ENCODE peak calls at places on chromosomes 7 and 10, in nine cellular contexts. J, M, T, F, O, Z, R, X and G are unnamed samples. For H3K4me1, the result is how much of the 10 kb centered on the place peaks cover.

GRCh38 chr10:131841131-131841661 is 59.6 kb upstream of the PPP2R2D start:
- DNase-seq in J (peak), M (no peak), T (no peak), F (peak), O (no peak), Z (peak), R (no peak), X (peak), G (no peak)

GRCh38 chr7:130365511-130366441 is 14.5 kb upstream of the CPA1 start:
- DNase-seq in J (no peak), M (peak), T (no peak), F (peak), O (no peak), Z (peak), R (no peak), X (no peak), G (no peak)

GRCh38 chr10:69802424-69803161 is 887 bp downstream of the COL13A1 start:
- DNase-seq in J (peak), M (peak), T (peak), F (peak), O (no peak), Z (peak), R (no peak), X (peak), G (no peak)

GRCh38 chr7:78529392-78529791 is 730.8 kb downstream of the PHTF2 start:
- DNase-seq in J (no peak), M (peak), T (no peak), F (no peak), O (no peak), Z (no peak), R (no peak), X (no peak), G (no peak)

GRCh38 chr7:2138146-2138765 is 94.5 kb downstream of the MAD1L1 start:
- DNase-seq in J (no peak), M (no peak), T (no peak), F (no peak), O (no peak), Z (no peak), R (no peak), X (no peak), G (no peak)

GRCh38 chr10:119479048-119479394 is 63.5 kb downstream of the RGS10 start:
- DNase-seq in J (no peak), M (no peak), T (no peak), F (no peak), O (peak), Z (no peak), R (no peak), X (no peak), G (no peak)

GRCh38 chr7:25758559-25758958 is 393.4 kb upstream of the NFE2L3 start:
- DNase-seq in J (no peak), M (no peak), T (no peak), F (no peak), O (no peak), Z (no peak), R (no peak), X (peak), G (no peak)

GRCh38 chr7:127666602-127667001 is 14.6 kb downstream of the SND1 start:
- DNase-seq in J (no peak), M (no peak), T (no peak), F (no peak), O (no peak), Z (no peak), R (no peak), X (no peak), G (no peak)

GRCh38 chr7:34260282-34260681 is 354.9 kb downstream of the BMPER start:
- DNase-seq in J (no peak), M (peak), T (no peak), F (no peak), O (no peak), Z (no peak), R (no peak), X (no peak), G (no peak)

DNA sequence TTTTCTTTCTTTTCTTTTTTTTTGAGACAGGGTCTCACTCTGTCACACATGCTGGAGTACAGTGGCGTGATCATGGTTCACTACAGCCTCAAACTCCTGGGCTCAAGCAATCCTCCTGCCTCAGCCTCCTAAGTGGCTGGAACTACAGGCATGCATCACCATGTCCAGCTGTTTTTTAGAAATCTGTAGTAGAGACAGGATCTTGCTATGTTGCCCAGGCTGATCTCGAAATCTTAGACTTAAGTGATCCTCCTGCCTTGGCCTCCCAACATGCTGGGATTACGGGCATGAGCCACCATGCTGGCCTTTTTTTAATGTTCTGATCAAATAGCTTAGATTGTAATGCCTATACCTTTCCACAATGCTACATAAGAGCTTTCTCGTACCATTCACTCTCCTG is 107.0 kb upstream of the KCTD7 start:
- DNase-seq in J (no peak), M (no peak), T (no peak), F (no peak), O (no peak), Z (no peak), R (no peak), X (no peak), G (no peak)
- H3K4me1 ChIP-seq in J (under half), M (under half), T (under half), F (under half), O (under half), Z (under half), R (under half), X (under half), G (under half)

DNA sequence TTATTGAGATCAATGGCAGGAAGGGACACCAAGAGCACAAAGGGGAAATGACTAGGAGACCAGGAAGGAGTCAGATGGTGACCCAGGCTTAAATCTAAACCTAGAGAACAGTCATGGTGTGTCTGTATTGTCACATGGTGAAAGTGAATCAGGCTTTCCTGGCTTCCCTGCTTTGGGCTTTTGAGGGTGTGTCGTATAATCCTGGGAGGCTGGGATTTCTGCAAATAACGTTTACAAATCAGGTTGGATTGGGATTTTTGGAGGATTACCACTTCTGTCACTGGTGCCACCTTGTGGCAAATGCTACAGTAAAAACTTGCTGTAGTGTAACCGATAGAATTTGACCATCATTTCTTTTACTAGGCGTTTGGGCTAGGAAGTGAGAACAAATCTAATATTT is 502.6 kb downstream of the NRG3 start:
- DNase-seq in J (peak), M (peak), T (no peak), F (no peak), O (no peak), Z (no peak), R (no peak), X (peak), G (no peak)
- TF ChIP-seq CTCF in J (peak), M (no peak), T (peak), F (no peak), O (peak), Z (no peak), R (no peak), X (peak), G (no peak)

GRCh38 chr10:17349717-17350116 is 104.7 kb downstream of the ST8SIA6 start:
- DNase-seq in J (no peak), M (peak), T (no peak), F (no peak), O (no peak), Z (no peak), R (no peak), X (no peak), G (no peak)
- H3K4me1 ChIP-seq in J (under half), M (under half), T (under half), F (under half), O (under half), Z (under half), R (under half), X (under half), G (under half)

GRCh38 chr10:71837085-71837827 is 13.8 kb downstream of the PSAP start:
- DNase-seq in J (peak), M (peak), T (no peak), F (no peak), O (peak), Z (no peak), R (no peak), X (peak), G (peak)
- TF ChIP-seq CTCF in J (peak), M (peak), T (peak), F (no peak), O (peak), Z (peak), R (no peak), X (peak), G (no peak)

DNA sequence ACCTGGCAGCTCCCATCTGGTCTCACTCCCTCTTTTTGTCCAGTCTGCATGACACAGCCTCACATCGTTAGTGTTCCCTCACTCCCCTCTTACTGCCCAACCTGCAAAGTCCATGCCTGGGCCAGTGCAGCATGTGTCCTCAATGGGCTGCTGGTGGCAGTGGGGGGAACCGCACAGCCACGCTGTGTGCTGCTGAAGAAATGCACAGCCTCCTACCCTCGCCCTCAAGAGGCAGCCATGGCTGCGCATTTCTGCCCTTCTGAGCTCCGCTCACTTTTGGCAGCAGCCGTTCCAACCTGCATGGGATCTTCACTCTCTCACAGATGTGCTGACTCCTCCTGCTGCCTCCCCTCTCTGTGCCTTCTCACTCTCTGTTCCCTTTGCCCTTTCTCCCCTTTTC is 103.4 kb downstream of the EGFR start:
- DNase-seq in J (no peak), M (no peak), T (no peak), F (no peak), O (no peak), Z (peak), R (no peak), X (no peak), G (no peak)
- H3K4me1 ChIP-seq in J (under half), M (under half), T (half or more), F (under half), O (under half), Z (half or more), R (half or more), X (under half), G (under half)

GRCh38 chr7:91850455-91850854 is 30.0 kb downstream of the MTERF1 start:
- DNase-seq in J (no peak), M (peak), T (no peak), F (no peak), O (no peak), Z (no peak), R (no peak), X (no peak), G (no peak)

GRCh38 chr7:91847881-91848599 is 32.5 kb downstream of the MTERF1 start:
- DNase-seq in J (no peak), M (no peak), T (no peak), F (no peak), O (no peak), Z (no peak), R (no peak), X (no peak), G (no peak)

GRCh38 chr7:91846436-91846835 is 34.1 kb downstream of the MTERF1 start:
- DNase-seq in J (no peak), M (peak), T (no peak), F (no peak), O (no peak), Z (no peak), R (no peak), X (no peak), G (no peak)

GRCh38 chr7:91852263-91852741 is 28.2 kb downstream of the MTERF1 start:
- DNase-seq in J (no peak), M (peak), T (no peak), F (no peak), O (peak), Z (no peak), R (no peak), X (peak), G (no peak)
- TF ChIP-seq CTCF in J (peak), M (peak), T (no peak), F (no peak), O (peak), Z (no peak), R (no peak), X (peak), G (no peak)

DNA sequence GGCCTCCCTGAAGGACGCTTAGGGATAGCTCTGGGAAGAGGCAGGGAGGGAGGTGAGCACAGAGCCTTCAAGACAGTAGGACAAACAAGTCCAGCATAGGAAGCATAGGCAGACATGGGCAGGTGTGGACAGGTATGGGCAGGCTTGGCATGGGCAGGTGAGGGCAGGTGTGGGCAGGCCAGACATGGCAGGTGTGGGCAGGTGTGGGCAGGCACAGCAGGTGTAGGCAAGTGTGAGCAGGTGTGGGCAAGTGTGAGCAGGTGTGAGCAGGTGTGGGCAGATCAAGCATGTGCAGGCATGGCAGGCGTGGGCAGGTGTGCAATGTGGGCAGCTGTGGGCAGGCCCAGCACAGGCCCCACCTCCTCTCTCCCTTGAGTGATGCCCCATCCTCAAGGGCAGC is 148.8 kb upstream of the ZMIZ1 start:
- DNase-seq in J (no peak), M (no peak), T (no peak), F (no peak), O (no peak), Z (no peak), R (no peak), X (no peak), G (no peak)
- H3K4me1 ChIP-seq in J (under half), M (under half), T (under half), F (under half), O (under half), Z (under half), R (under half), X (under half), G (under half)

GRCh38 chr7:17158261-17158660 is 140.2 kb upstream of the AHR start:
- DNase-seq in J (no peak), M (no peak), T (no peak), F (no peak), O (no peak), Z (no peak), R (no peak), X (no peak), G (no peak)
- TF ChIP-seq CTCF in J (peak), M (no peak), T (no peak), F (no peak), O (no peak), Z (no peak), R (no peak), X (no peak), G (no peak)